ENCODE peak calls at places on chromosomes 1 and 21, in ten cellular contexts. S is psoas muscle, K is GM12865, J is AG10803, V is mucosa of descending colon, W is AG04450, N is adipocyte, H is stomach, C is thoracic aorta, L is astrocyte of the spinal cord. T is an unnamed sample.
A peak's percentile ranks its signal among the peaks of the same experiment; 100 is the strongest.

GRCh38 chr1:235424092-235424491 is 56.9 kb downstream of the TBCE start:
- DNase-seq in S (no peak), K (no peak), J (no peak), V (no peak), W (no peak), N (no peak), H (no peak), C (no peak), L (no peak), T (no peak)

GRCh38 chr1:182303778-182304177 is 87.8 kb downstream of the GLUL start:
- DNase-seq in S (no peak), K (peak; percentile 65), J (no peak), V (no peak), W (no peak), N (peak; percentile 24), H (no peak), C (no peak), L (no peak), T (no peak)

GRCh38 chr1:108049083-108049819 is 84.3 kb upstream of the VAV3 start:
- DNase-seq in S (peak; percentile 43), K (peak; percentile 34), J (peak; percentile 38), V (no peak), W (no peak), N (peak; percentile 45), H (no peak), C (no peak), L (peak; percentile 18), T (peak; percentile 16)

GRCh38 chr1:156101880-156102279 is 12.6 kb upstream of the LMNA start:
- DNase-seq in S (peak; percentile 47), K (no peak), J (no peak), V (no peak), W (no peak), N (no peak), H (no peak), C (no peak), L (no peak), T (no peak)

GRCh38 chr1:221392453-221392852 is 349.4 kb downstream of the DUSP10 start:
- DNase-seq in S (peak; percentile 63), K (no peak), J (peak; percentile 97), V (no peak), W (peak; percentile 58), N (peak; percentile 88), H (no peak), C (peak; percentile 53), L (peak; percentile 78), T (no peak)

GRCh38 chr1:53733975-53734649 is 4.9 kb downstream of the GLIS1 start:
- DNase-seq in S (no peak), K (no peak), J (peak; percentile 78), V (no peak), W (no peak), N (peak; percentile 67), H (no peak), C (no peak), L (peak; percentile 89), T (no peak)

GRCh38 chr1:17874665-17875064 is 119.5 kb downstream of the ACTL8 start:
- DNase-seq in S (no peak), K (no peak), J (peak; percentile 99), V (no peak), W (peak; percentile 83), N (peak; percentile 87), H (no peak), C (no peak), L (peak; percentile 48), T (no peak)

GRCh38 chr1:83818916-83819315 is 180.0 kb downstream of the TTLL7 start:
- DNase-seq in S (no peak), K (no peak), J (peak; percentile 83), V (no peak), W (no peak), N (peak; percentile 62), H (no peak), C (no peak), L (no peak), T (no peak)

GRCh38 chr1:154348429-154349076 is 23.2 kb downstream of the ATP8B2 start:
- DNase-seq in S (no peak), K (no peak), J (no peak), V (no peak), W (no peak), N (no peak), H (no peak), C (no peak), L (no peak), T (peak; percentile 39)

GRCh38 chr1:216144661-216145450 is 278.4 kb downstream of the USH2A start:
- DNase-seq in S (no peak), K (no peak), J (no peak), V (no peak), W (no peak), N (no peak), H (no peak), C (no peak), L (no peak), T (no peak)

GRCh38 chr1:199551967-199552565 is 475.4 kb upstream of the NR5A2 start:
- DNase-seq in S (no peak), K (peak; percentile 70), J (peak; percentile 76), V (no peak), W (peak; percentile 48), N (peak; percentile 92), H (no peak), C (no peak), L (peak; percentile 80), T (peak; percentile 72)

GRCh38 chr1:16032388-16033100 is 10.7 kb downstream of the CLCNKA start:
- DNase-seq in S (peak; percentile 87), K (peak; percentile 82), J (peak; percentile 84), V (peak; percentile 81), W (peak; percentile 62), N (peak; percentile 96), H (peak; percentile 88), C (peak; percentile 69), L (peak; percentile 85), T (peak; percentile 90)

GRCh38 chr1:186999506-186999905 is 170.8 kb downstream of the PLA2G4A start:
- DNase-seq in S (no peak), K (no peak), J (no peak), V (no peak), W (no peak), N (no peak), H (no peak), C (no peak), L (no peak), T (no peak)

GRCh38 chr21:38902608-38903445 is 97.1 kb downstream of the ETS2 start:
- DNase-seq in S (no peak), K (no peak), J (no peak), V (no peak), W (no peak), N (no peak), H (no peak), C (no peak), L (no peak), T (no peak)

GRCh38 chr1:64121766-64122385 is 81.5 kb upstream of the UBE2U start:
- DNase-seq in S (no peak), K (no peak), J (peak; percentile 20), V (no peak), W (no peak), N (no peak), H (no peak), C (no peak), L (no peak), T (no peak)

GRCh38 chr1:55040953-55041494 is 1.7 kb downstream of the PCSK9 start:
- DNase-seq in S (no peak), K (no peak), J (no peak), V (no peak), W (no peak), N (no peak), H (no peak), C (no peak), L (no peak), T (no peak)
- H3K4me3 ChIP-seq in S (no peak overlapping the region), K (no peak overlapping the region), J (no peak overlapping the region), V (no peak overlapping the region), W (no peak overlapping the region), N (peak overlapping the region; percentile 79), H (no peak overlapping the region), C (no peak overlapping the region), L (no peak overlapping the region), T (no peak overlapping the region)

GRCh38 chr1:55593299-55593698 is 378.1 kb upstream of the USP24 start:
- DNase-seq in S (no peak), K (no peak), J (no peak), V (no peak), W (no peak), N (no peak), H (no peak), C (no peak), L (no peak), T (no peak)

GRCh38 chr1:55592122-55592521 is 377.0 kb upstream of the USP24 start:
- DNase-seq in S (no peak), K (no peak), J (no peak), V (no peak), W (no peak), N (no peak), H (no peak), C (no peak), L (no peak), T (no peak)

GRCh38 chr1:55589656-55590297 is 374.6 kb upstream of the USP24 start:
- DNase-seq in S (peak; percentile 32), K (no peak), J (peak; percentile 84), V (no peak), W (no peak), N (peak; percentile 89), H (no peak), C (peak; percentile 56), L (peak; percentile 37), T (no peak)

GRCh38 chr1:55600243-55600642 is 385.1 kb upstream of the USP24 start:
- DNase-seq in S (no peak), K (no peak), J (no peak), V (no peak), W (no peak), N (peak; percentile 62), H (no peak), C (no peak), L (no peak), T (no peak)

DNA sequence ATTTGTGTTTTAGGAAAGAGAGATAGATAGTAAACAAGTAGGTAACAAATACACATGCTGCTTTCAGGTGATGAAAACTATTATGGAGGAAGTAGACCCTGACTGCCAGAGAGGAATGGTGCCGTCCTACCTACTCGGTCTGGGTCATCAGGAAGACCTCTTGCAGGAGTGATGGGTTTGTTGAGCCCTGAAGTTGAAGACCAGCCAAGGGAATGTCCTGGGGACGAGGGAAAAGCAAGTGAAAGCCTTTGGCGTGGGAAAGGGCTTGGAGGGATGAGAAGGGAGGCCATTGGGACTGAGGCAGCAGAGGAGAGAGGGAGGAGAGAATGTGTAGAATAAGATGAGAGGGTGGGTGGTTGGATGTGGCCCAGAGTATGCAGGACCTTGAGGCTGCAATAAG is 379.5 kb upstream of the USP24 start:
- DNase-seq in S (no peak), K (no peak), J (no peak), V (no peak), W (no peak), N (no peak), H (no peak), C (no peak), L (no peak), T (no peak)
- H3K4me3 ChIP-seq in S (no peak overlapping the region), K (no peak overlapping the region), J (no peak overlapping the region), V (no peak overlapping the region), W (no peak overlapping the region), N (no peak overlapping the region), H (no peak overlapping the region), C (no peak overlapping the region), L (no peak overlapping the region), T (no peak overlapping the region)

GRCh38 chr1:29624747-29625420 is 388.6 kb downstream of the PTPRU start:
- DNase-seq in S (no peak), K (no peak), J (no peak), V (no peak), W (no peak), N (no peak), H (no peak), C (no peak), L (no peak), T (no peak)
- H3K4me3 ChIP-seq in S (no peak overlapping the region), K (no peak overlapping the region), J (no peak overlapping the region), V (no peak overlapping the region), W (no peak overlapping the region), N (no peak overlapping the region), H (no peak overlapping the region), C (no peak overlapping the region), L (no peak overlapping the region), T (no peak overlapping the region)

GRCh38 chr1:85273397-85273796 is 3.0 kb downstream of the BCL10 start:
- DNase-seq in S (no peak), K (no peak), J (no peak), V (no peak), W (no peak), N (no peak), H (no peak), C (no peak), L (no peak), T (no peak)
- H3K4me3 ChIP-seq in S (no peak overlapping the region), K (no peak overlapping the region), J (no peak overlapping the region), V (no peak overlapping the region), W (no peak overlapping the region), N (peak overlapping the region; percentile 98), H (no peak overlapping the region), C (no peak overlapping the region), L (no peak overlapping the region), T (no peak overlapping the region)